ENCODE peak calls at places on chromosomes 1 and 21, in seven cellular contexts. I is amniotic stem cell; S is activated CD8-positive, alpha-beta memory T cell treated with anti-CD3 and anti-CD28 coated beads for 4 hours; W is RCC 7860; L is T-helper 17 cell; O is neural progenitor cell; P is endothelial cell. E is an unnamed sample.

GRCh38 chr1:26530540-26530897 is 958 bp downstream of the RPS6KA1 start:
- DNase-seq in I (no peak), S (no peak), W (no peak), L (no peak), O (no peak), P (no peak), E (no peak)

GRCh38 chr1:157994704-157995540 is 1.5 kb downstream of the KIRREL1 start:
- DNase-seq in I (no peak), S (no peak), W (no peak), L (no peak), O (no peak), P (no peak), E (no peak)

GRCh38 chr1:165444897-165445370 is at the start of gene RXRG:
- DNase-seq in I (no peak), S (no peak), W (no peak), L (peak; percentile 10), O (peak; percentile 87), P (peak; percentile 53), E (peak; percentile 6)

GRCh38 chr1:91795601-91796389 is 90.2 kb downstream of the TGFBR3 start:
- DNase-seq in I (no peak), S (no peak), W (peak; percentile 36), L (no peak), O (no peak), P (no peak), E (no peak)

GRCh38 chr1:67460648-67461500 is 30.7 kb upstream of the SERBP1 start:
- DNase-seq in I (no peak), S (no peak), W (no peak), L (no peak), O (peak; percentile 20), P (no peak), E (no peak)

GRCh38 chr21:39313457-39314154 is at the start of gene BRWD1:
- DNase-seq in I (peak; percentile 72), S (peak; percentile 50), W (peak; percentile 54), L (peak; percentile 68), O (peak; percentile 92), P (peak; percentile 80), E (peak; percentile 46)

GRCh38 chr1:103239034-103239433 is 130.7 kb upstream of the COL11A1 start:
- DNase-seq in I (no peak), S (no peak), W (no peak), L (no peak), O (no peak), P (no peak), E (no peak)

GRCh38 chr1:184743062-184743756 is 11.4 kb downstream of the EDEM3 start:
- DNase-seq in I (no peak), S (no peak), W (no peak), L (no peak), O (no peak), P (no peak), E (no peak)

GRCh38 chr1:36366091-36366661 is 19.5 kb downstream of the STK40 start:
- DNase-seq in I (no peak), S (no peak), W (no peak), L (no peak), O (peak; percentile 78), P (no peak), E (no peak)

GRCh38 chr1:6438047-6438525 is 13.5 kb downstream of the ESPN start:
- DNase-seq in I (peak; percentile 13), S (peak; percentile 53), W (peak; percentile 52), L (peak; percentile 65), O (peak; percentile 87), P (peak; percentile 78), E (no peak)

GRCh38 chr1:200625381-200625824 is 4.9 kb upstream of the KIF14 start:
- DNase-seq in I (no peak), S (no peak), W (no peak), L (no peak), O (no peak), P (no peak), E (no peak)

GRCh38 chr1:41014871-41015270 is 6.7 kb downstream of the SLFNL1 start:
- DNase-seq in I (no peak), S (no peak), W (no peak), L (no peak), O (no peak), P (no peak), E (no peak)

GRCh38 chr1:1116701-1117468 is 996 bp upstream of the C1orf159 start:
- DNase-seq in I (no peak), S (no peak), W (no peak), L (no peak), O (peak; percentile 54), P (no peak), E (no peak)

GRCh38 chr1:197619008-197619640 is 156.2 kb downstream of the DENND1B start:
- DNase-seq in I (no peak), S (no peak), W (no peak), L (no peak), O (peak; percentile 13), P (no peak), E (no peak)

GRCh38 chr1:111603979-111604378 is 15.6 kb upstream of the RAP1A start:
- DNase-seq in I (no peak), S (peak; percentile 66), W (no peak), L (peak; percentile 50), O (no peak), P (no peak), E (no peak)

GRCh38 chr1:68953316-68953715 is 456.4 kb upstream of the DEPDC1 start:
- DNase-seq in I (no peak), S (no peak), W (no peak), L (no peak), O (no peak), P (no peak), E (no peak)

E was measured in retinal pigment epithelial cell.